ENCODE peak calls at places on chromosome 1, in ten cellular contexts. G is lung, U is right cardiac atrium, L is fibroblast of mammary gland, C is HL-60, K is fibroblast of pulmonary artery, X is astrocyte of the spinal cord, Y is DND-41, I is lower lobe of right lung, B is GM23248. W is an unnamed sample.

GRCh38 chr1:48055854-48056253 is 58.7 kb upstream of the TRABD2B start:
- DNase-seq in G (no peak), L (no peak), I (no peak), C (no peak), X (no peak), Y (no peak), B (no peak), U (no peak), K (no peak), W (no peak)

GRCh38 chr1:230542054-230542453 is 100.2 kb upstream of the COG2 start:
- DNase-seq in B (peak; percentile 26), L (peak; percentile 61), U (no peak), X (peak; percentile 12), G (no peak), I (no peak), K (peak; percentile 2), C (no peak), Y (no peak), W (peak; percentile 92)

GRCh38 chr1:85275701-85276289 is 637 bp downstream of the BCL10 start:
- DNase-seq in K (peak; percentile 15), Y (no peak), I (no peak), B (peak; percentile 88), U (no peak), L (no peak), G (no peak), X (no peak), C (no peak), W (no peak)

GRCh38 chr1:185444651-185445050 is 127.6 kb upstream of the IVNS1ABP start:
- DNase-seq in C (no peak), L (no peak), B (no peak), K (no peak), Y (no peak), U (no peak), X (no peak), G (no peak), I (no peak), W (no peak)

GRCh38 chr1:97849350-97850339 is 71.2 kb downstream of the DPYD start:
- DNase-seq in B (peak; percentile 96), G (no peak), X (peak; percentile 80), I (no peak), C (peak; percentile 58), Y (no peak), L (peak; percentile 88), K (peak; percentile 89), U (no peak), W (no peak)

GRCh38 chr1:110765640-110766335 is 91.0 kb upstream of the KCNA3 start:
- DNase-seq in C (peak; percentile 15), I (no peak), U (no peak), G (no peak), K (peak; percentile 72), L (peak; percentile 57), X (peak; percentile 14), B (peak; percentile 68), Y (peak; percentile 42), W (peak; percentile 65)

GRCh38 chr1:223001653-223002634 is 141.1 kb downstream of the TLR5 start:
- DNase-seq in C (no peak), U (no peak), X (no peak), L (peak; percentile 60), K (no peak), I (no peak), G (no peak), Y (no peak), B (peak; percentile 62), W (no peak)

GRCh38 chr1:240797050-240797449 is 185.1 kb upstream of the GREM2 start:
- DNase-seq in G (no peak), Y (no peak), U (no peak), I (no peak), X (no peak), K (no peak), C (no peak), L (peak; percentile 51), B (peak; percentile 60), W (no peak)

GRCh38 chr1:44694863-44695478 is 20.5 kb downstream of the ARMH1 start:
- DNase-seq in X (no peak), I (no peak), U (no peak), B (no peak), C (no peak), K (no peak), L (no peak), G (no peak), Y (no peak), W (no peak)

GRCh38 chr1:44616991-44617702 is 57.1 kb downstream of the TMEM53 start:
- DNase-seq in L (peak; percentile 69), X (no peak), U (peak; percentile 65), C (no peak), G (no peak), Y (no peak), K (peak; percentile 8), I (no peak), B (peak; percentile 92), W (no peak)

GRCh38 chr1:43435146-43436145 is 18.3 kb downstream of the HYI start:
- DNase-seq in C (no peak), G (no peak), X (peak; percentile 29), B (peak; percentile 72), L (peak; percentile 87), Y (no peak), U (peak; percentile 47), K (peak; percentile 45), I (no peak), W (no peak)

GRCh38 chr1:23020731-23021130 is 1.5 kb downstream of the KDM1A start:
- DNase-seq in I (no peak), X (peak; percentile 19), C (no peak), B (peak; percentile 17), K (no peak), Y (no peak), L (no peak), G (no peak), U (no peak), W (no peak)
- H3K4me3 ChIP-seq in I (peak overlapping the region; percentile 96), X (peak overlapping the region; percentile 95), C (peak overlapping the region; percentile 62), B (peak overlapping the region; percentile 94), K (peak overlapping the region; percentile 89), Y (peak overlapping the region; percentile 35), L (peak overlapping the region; percentile 95), G (no peak overlapping the region), U (peak overlapping the region; percentile 95), W (peak overlapping the region; percentile 85)

DNA sequence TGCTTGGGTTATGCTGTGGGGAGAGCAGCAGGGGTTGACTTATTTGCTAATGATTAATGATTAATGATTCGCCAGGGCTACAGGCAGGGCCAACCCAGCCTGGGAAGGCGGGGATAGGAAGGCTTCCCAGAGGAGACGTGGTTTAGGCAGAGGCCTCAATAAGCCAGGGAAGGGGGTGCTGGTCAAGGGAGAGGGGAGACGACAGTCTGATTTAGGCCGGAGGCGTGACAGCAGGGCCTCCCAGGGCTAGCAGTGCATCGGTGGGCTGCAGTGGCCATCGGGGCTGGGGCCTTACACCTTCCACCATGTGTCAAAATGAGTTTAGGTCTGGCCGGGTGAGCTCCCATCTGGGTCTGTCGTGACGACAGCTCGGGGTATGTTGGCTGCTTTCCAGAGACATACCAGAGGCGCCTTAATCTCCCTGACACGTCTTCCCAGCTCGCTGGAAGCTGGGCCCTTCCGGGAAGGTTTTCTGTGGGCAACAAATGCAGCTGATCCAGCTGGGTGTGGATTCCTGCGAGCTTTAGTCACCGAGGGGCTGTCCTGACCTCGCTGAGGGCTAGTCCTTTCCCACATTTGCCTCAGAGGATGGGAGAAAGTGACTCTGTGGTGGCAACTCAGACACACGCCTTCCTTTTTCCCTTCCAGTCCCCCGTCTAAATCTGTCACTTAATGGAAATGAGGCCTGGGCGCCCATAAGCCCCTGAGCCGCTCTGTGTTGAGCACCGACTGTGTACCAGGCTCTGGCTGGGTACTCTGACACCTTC is 3.7 kb upstream of the SLC1A7 start:
- DNase-seq in I (peak; percentile 61), K (peak; percentile 99), B (peak; percentile 99), L (peak; percentile 99), C (no peak), Y (no peak), G (peak; percentile 75), U (peak; percentile 80), X (peak; percentile 99), W (no peak)
- H3K4me3 ChIP-seq in I (no peak overlapping the region), K (no peak overlapping the region), B (no peak overlapping the region), L (no peak overlapping the region), C (no peak overlapping the region), Y (no peak overlapping the region), G (no peak overlapping the region), U (no peak overlapping the region), X (no peak overlapping the region), W (no peak overlapping the region)

GRCh38 chr1:161486806-161487482 is 18.3 kb upstream of the FCGR2A start:
- DNase-seq in X (peak; percentile 46), G (no peak), K (peak; percentile 83), L (peak; percentile 81), I (no peak), C (peak; percentile 68), U (no peak), Y (peak; percentile 42), B (peak; percentile 81), W (peak; percentile 71)
- H3K4me3 ChIP-seq in X (no peak overlapping the region), G (no peak overlapping the region), K (peak overlapping the region; percentile 27), L (peak overlapping the region; percentile 42), I (peak overlapping the region; percentile 27), C (no peak overlapping the region), U (no peak overlapping the region), Y (no peak overlapping the region), B (peak overlapping the region; percentile 66), W (no peak overlapping the region)

GRCh38 chr1:203764105-203765028 is 616 bp upstream of the LAX1 start:
- DNase-seq in I (no peak), B (no peak), L (no peak), X (no peak), Y (no peak), K (no peak), U (no peak), G (no peak), C (no peak), W (no peak)

GRCh38 chr1:203769505-203770343 is 4.7 kb downstream of the LAX1 start:
- DNase-seq in I (peak; percentile 80), B (peak; percentile 94), L (peak; percentile 93), G (peak; percentile 75), X (peak; percentile 90), C (peak; percentile 98), Y (no peak), K (peak; percentile 95), U (peak; percentile 82), W (peak; percentile 19)

GRCh38 chr1:203763505-203763904 is 1.5 kb upstream of the LAX1 start:
- DNase-seq in K (no peak), G (no peak), X (no peak), B (no peak), L (no peak), I (no peak), C (no peak), U (no peak), Y (no peak), W (no peak)

GRCh38 chr1:203768158-203768725 is 3.3 kb downstream of the LAX1 start:
- DNase-seq in X (no peak), Y (no peak), K (no peak), U (no peak), L (no peak), C (no peak), I (no peak), G (no peak), B (no peak), W (no peak)

DNA sequence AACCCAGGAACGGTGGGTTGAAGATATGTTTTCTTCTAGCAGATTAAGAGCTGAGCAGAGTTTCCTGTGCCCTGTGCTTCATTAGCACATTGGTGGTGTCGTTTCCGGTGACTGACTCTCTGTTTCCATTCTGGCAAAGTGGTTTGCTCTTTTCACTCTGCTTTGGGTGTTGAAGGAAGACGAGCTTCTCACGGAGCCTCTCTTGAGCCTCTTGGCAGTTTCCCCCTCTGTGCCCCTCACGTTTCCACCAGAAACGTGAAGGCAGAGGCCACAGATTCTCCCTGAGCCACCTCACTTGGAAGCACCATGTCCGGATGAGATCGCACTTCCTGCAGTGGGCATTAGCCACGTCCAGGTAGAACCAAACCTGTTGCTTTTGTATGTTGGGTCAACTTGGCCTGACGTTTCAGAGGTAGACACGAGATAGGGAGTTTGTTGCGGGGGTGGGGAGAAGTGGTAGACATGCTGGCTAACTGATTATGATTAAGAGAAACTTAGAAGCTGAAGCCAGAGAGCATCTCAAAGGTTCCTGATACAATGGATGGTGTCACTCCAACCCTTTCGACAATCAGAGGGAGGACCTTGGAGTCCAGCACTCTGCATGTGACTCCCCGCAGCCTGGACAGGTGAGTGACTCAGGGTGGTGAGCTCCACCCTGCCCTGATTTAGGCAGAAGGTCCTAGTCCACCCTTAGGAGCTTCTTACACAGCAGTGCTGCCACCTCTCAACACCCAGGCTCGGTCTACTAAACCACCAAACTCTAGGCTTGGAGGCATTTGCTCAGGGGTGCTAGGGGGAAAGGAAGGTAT is at the start of gene LAX1:
- DNase-seq in X (no peak), I (no peak), K (no peak), Y (peak; percentile 85), L (no peak), G (no peak), U (no peak), C (peak; percentile 7), B (no peak), W (peak; percentile 98)
- H3K4me3 ChIP-seq in X (no peak within 1 kb of the TSS), I (peak within 1 kb of the TSS; percentile 36), K (no peak within 1 kb of the TSS), Y (peak within 1 kb of the TSS; percentile 13), L (no peak within 1 kb of the TSS), G (no peak within 1 kb of the TSS), U (no peak within 1 kb of the TSS), C (no peak within 1 kb of the TSS), B (no peak within 1 kb of the TSS), W (peak within 1 kb of the TSS; percentile 74)

W was measured in Jurkat, Clone E6-1.